ENCODE peak calls at places on chromosomes 4 and X, in ten cellular contexts. X, T, J, A, N, Y, E, P, M and Z are unnamed samples.

GRCh38 chrX:28997716-28998115 is 410.5 kb downstream of the IL1RAPL1 start:
- DNase-seq in T (no peak), E (no peak), Y (no peak), N (no peak), X (no peak), P (no peak), A (no peak), M (no peak), J (no peak), Z (no peak)

GRCh38 chr4:41132055-41132683 is 82.2 kb downstream of the APBB2 start:
- DNase-seq in M (no peak), N (no peak), P (no peak), J (no peak), X (no peak), T (no peak), Y (no peak), E (no peak), A (no peak), Z (no peak)

GRCh38 chr4:109302366-109303140 is at the start of gene COL25A1:
- DNase-seq in J (peak; percentile 95), M (peak; percentile 75), P (no peak), T (peak; percentile 48), A (no peak), N (peak; percentile 53), X (peak; percentile 4), E (no peak), Y (no peak), Z (peak; percentile 83)

GRCh38 chr4:170698334-170698733 is 608.6 kb upstream of the AADAT start:
- DNase-seq in M (no peak), N (no peak), E (no peak), T (no peak), Y (no peak), X (no peak), P (no peak), J (no peak), A (no peak), Z (no peak)

GRCh38 chrX:134711135-134711941 is 53.1 kb upstream of the PLAC1 start:
- DNase-seq in N (no peak), M (no peak), T (no peak), P (no peak), J (no peak), A (no peak), X (no peak), E (no peak), Y (no peak), Z (no peak)

GRCh38 chr4:87060957-87061356 is 126.1 kb downstream of the AFF1 start:
- DNase-seq in P (peak; percentile 95), E (peak; percentile 63), A (no peak), M (no peak), Y (no peak), J (no peak), X (no peak), T (no peak), N (no peak), Z (no peak)

GRCh38 chrX:14032383-14032782 is 2.7 kb upstream of the GEMIN8 start:
- DNase-seq in J (peak; percentile 55), A (peak; percentile 38), T (no peak), X (peak; percentile 28), E (peak; percentile 28), M (no peak), P (peak; percentile 48), Y (peak; percentile 3), N (peak; percentile 48), Z (peak; percentile 89)

GRCh38 chrX:135484636-135485289 is 35.7 kb upstream of the INTS6L start:
- DNase-seq in Y (no peak), J (peak; percentile 26), T (peak; percentile 10), E (peak; percentile 22), P (peak; percentile 55), X (no peak), N (peak; percentile 2), M (no peak), A (peak; percentile 20), Z (peak; percentile 58)

GRCh38 chr4:29565256-29565655 is 1154.9 kb upstream of the PCDH7 start:
- DNase-seq in N (no peak), P (peak; percentile 5), X (no peak), J (no peak), Y (no peak), M (no peak), A (no peak), E (no peak), T (no peak), Z (no peak)

GRCh38 chr4:109943745-109944144 is 31.1 kb downstream of the EGF start:
- DNase-seq in P (no peak), Y (no peak), J (no peak), A (no peak), E (no peak), T (no peak), X (no peak), N (no peak), M (no peak), Z (no peak)

GRCh38 chr4:152209772-152210493 is 326.0 kb downstream of the FBXW7 start:
- DNase-seq in M (no peak), E (no peak), X (no peak), Y (no peak), A (no peak), T (no peak), N (no peak), P (no peak), J (peak; percentile 54), Z (no peak)

GRCh38 chrX:44239036-44239435 is 104.4 kb downstream of the EFHC2 start:
- DNase-seq in J (no peak), E (no peak), A (no peak), N (no peak), M (no peak), T (no peak), X (no peak), Y (no peak), P (no peak), Z (no peak)

GRCh38 chrX:68045008-68045577 is 388.2 kb downstream of the OPHN1 start:
- DNase-seq in J (no peak), T (no peak), Y (no peak), X (no peak), P (no peak), M (no peak), E (no peak), A (no peak), N (no peak), Z (no peak)

GRCh38 chr4:179372242-179372641 is 1930.0 kb upstream of the AGA start:
- DNase-seq in N (no peak), T (no peak), E (no peak), X (no peak), Y (no peak), J (no peak), P (peak; percentile 62), A (no peak), M (no peak), Z (no peak)

GRCh38 chrX:114584983-114585842 is 1.3 kb downstream of the HTR2C start:
- DNase-seq in N (no peak), A (no peak), E (no peak), T (no peak), Y (no peak), M (no peak), X (no peak), P (no peak), J (peak; percentile 3), Z (no peak)

GRCh38 chrX:104482757-104483156 is 83.2 kb upstream of the IL1RAPL2 start:
- DNase-seq in P (no peak), M (no peak), J (peak; percentile 3), E (no peak), N (no peak), A (no peak), Y (no peak), X (no peak), T (no peak), Z (peak; percentile 19)

GRCh38 chrX:41259516-41259915 is 74.4 kb upstream of the DDX3X start:
- DNase-seq in E (no peak), Y (no peak), T (no peak), P (no peak), M (no peak), A (no peak), N (no peak), J (no peak), X (no peak), Z (no peak)